ENCODE peak calls at places on chromosomes 12 and 14, in five cellular contexts. U is ureter; A is stimulated activated CD8-positive, alpha-beta memory T cell treated with anti-CD3 and anti-CD28 coated beads, Interleukin-2, amount 100 ng/mL, for 1 hour; I is stimulated activated CD4-positive, alpha-beta T cell treated with anti-CD3 and anti-CD28 coated beads, Interleukin-12 subunit alpha, Interleukin-12 subunit beta, amount 100 ng/mL, for 24 hours; E is NCI-H1092. W is an unnamed sample.

GRCh38 chr14:100982356-100982755 is 78.8 kb upstream of the RTL1 start:
- DNase-seq in U (no peak), A (no peak), I (no peak), E (no peak), W (no peak)

GRCh38 chr14:61569783-61570182 is 125.5 kb upstream of the HIF1A start:
- DNase-seq in U (no peak), A (no peak), I (peak; percentile 22), E (no peak), W (no peak)

GRCh38 chr12:132545955-132546354 is 56.0 kb downstream of the FBRSL1 start:
- DNase-seq in U (peak; percentile 68), A (no peak), I (no peak), E (no peak), W (no peak)

GRCh38 chr14:101855958-101856357 is 94.4 kb downstream of the PPP2R5C start:
- DNase-seq in U (no peak), A (no peak), I (no peak), E (no peak), W (peak; percentile 33)

GRCh38 chr12:9328065-9328464 is 119.9 kb upstream of the PZP start:
- DNase-seq in U (no peak), A (no peak), I (no peak), E (no peak), W (no peak)

GRCh38 chr12:108854055-108854452 is 3.3 kb downstream of the SSH1 start:
- DNase-seq in U (no peak), A (no peak), I (no peak), E (no peak), W (peak; percentile 73)

GRCh38 chr12:101490286-101490920 is 15.3 kb downstream of the SPIC start:
- DNase-seq in U (no peak), A (no peak), I (no peak), E (peak; percentile 6), W (peak; percentile 6)

GRCh38 chr14:106845286-106846087 is 1319.1 kb downstream of the TMEM121 start:
- DNase-seq in U (peak; percentile 85), A (no peak), I (peak; percentile 36), E (no peak), W (no peak)

GRCh38 chr12:52351196-52352059 is 15.9 kb downstream of the KRT85 start:
- DNase-seq in U (no peak), A (peak; percentile 34), I (no peak), E (no peak), W (peak; percentile 26)

W was measured in G401.